ENCODE peak calls at places on chromosome 14, in eight cellular contexts. Y is endodermal cell, M is Peyer's patch, H is K562, V is A549, U is cardiac muscle cell, K is stomach, G is GM23338. Q is an unnamed sample.

GRCh38 chr14:61326847-61327246 is 5.5 kb downstream of the PRKCH start:
- DNase-seq in Y (peak; percentile 68), M (no peak), H (no peak), V (no peak), U (peak; percentile 73), K (peak; percentile 46), G (peak; percentile 53), Q (no peak)

GRCh38 chr14:24941719-24942118 is 108.2 kb downstream of the STXBP6 start:
- DNase-seq in Y (no peak), M (no peak), H (no peak), V (no peak), U (no peak), K (peak; percentile 66), G (peak; percentile 33), Q (no peak)

GRCh38 chr14:28629328-28630004 is 137.1 kb upstream of the FOXG1 start:
- DNase-seq in Y (no peak), M (no peak), H (no peak), V (no peak), U (no peak), K (no peak), G (no peak), Q (no peak)

GRCh38 chr14:47227051-47227600 is 448.3 kb downstream of the MDGA2 start:
- DNase-seq in Y (no peak), M (no peak), H (no peak), V (no peak), U (peak; percentile 3), K (no peak), G (no peak), Q (no peak)

GRCh38 chr14:54933006-54933405 is 30.4 kb upstream of the GCH1 start:
- DNase-seq in Y (no peak), M (no peak), H (no peak), V (no peak), U (no peak), K (no peak), G (no peak), Q (no peak)

GRCh38 chr14:55968741-55969140 is 149.5 kb upstream of the PELI2 start:
- DNase-seq in Y (no peak), M (no peak), H (no peak), V (no peak), U (peak; percentile 58), K (peak; percentile 31), G (no peak), Q (no peak)

GRCh38 chr14:105857816-105858675 is 331.7 kb downstream of the TMEM121 start:
- DNase-seq in Y (peak; percentile 21), M (peak; percentile 17), H (no peak), V (no peak), U (no peak), K (no peak), G (no peak), Q (no peak)

GRCh38 chr14:86221000-86221399 is 691.1 kb downstream of the FLRT2 start:
- DNase-seq in Y (peak; percentile 93), M (no peak), H (no peak), V (no peak), U (no peak), K (no peak), G (peak; percentile 80), Q (no peak)

GRCh38 chr14:89941830-89942377 is 12.6 kb downstream of the EFCAB11 start:
- DNase-seq in Y (no peak), M (no peak), H (no peak), V (no peak), U (no peak), K (no peak), G (no peak), Q (no peak)

GRCh38 chr14:96979611-96980074 is 182.5 kb downstream of the VRK1 start:
- DNase-seq in Y (no peak), M (no peak), H (no peak), V (no peak), U (no peak), K (no peak), G (no peak), Q (no peak)

DNA sequence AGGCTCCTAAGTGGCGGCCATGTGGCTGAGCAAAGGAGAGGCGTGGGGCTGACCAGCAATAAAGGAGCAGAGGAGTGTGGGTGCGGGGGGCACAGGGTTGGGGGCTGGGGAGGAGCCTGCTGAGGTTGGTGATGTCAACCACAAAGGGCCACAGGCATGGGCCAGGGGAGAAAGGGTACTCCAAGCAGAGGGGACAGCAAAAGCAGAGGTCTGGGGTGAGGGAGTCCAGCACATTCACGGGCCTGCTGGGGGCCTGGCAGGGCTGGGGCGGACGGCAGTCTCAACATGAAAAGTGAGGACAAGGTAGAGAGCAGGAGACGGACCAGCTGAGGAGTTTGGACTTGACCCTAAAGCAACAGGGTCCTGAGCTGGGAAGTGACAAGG is 81.7 kb downstream of the CHGA start:
- DNase-seq in Y (no peak), M (no peak), H (no peak), V (no peak), U (no peak), K (no peak), G (no peak), Q (no peak)
- H3K27ac ChIP-seq in Y (peak overlapping the region; percentile 54), M (no peak overlapping the region), H (no peak overlapping the region), V (no peak overlapping the region), U (no peak overlapping the region), K (no peak overlapping the region), G (no peak overlapping the region), Q (peak overlapping the region; percentile 74)

DNA sequence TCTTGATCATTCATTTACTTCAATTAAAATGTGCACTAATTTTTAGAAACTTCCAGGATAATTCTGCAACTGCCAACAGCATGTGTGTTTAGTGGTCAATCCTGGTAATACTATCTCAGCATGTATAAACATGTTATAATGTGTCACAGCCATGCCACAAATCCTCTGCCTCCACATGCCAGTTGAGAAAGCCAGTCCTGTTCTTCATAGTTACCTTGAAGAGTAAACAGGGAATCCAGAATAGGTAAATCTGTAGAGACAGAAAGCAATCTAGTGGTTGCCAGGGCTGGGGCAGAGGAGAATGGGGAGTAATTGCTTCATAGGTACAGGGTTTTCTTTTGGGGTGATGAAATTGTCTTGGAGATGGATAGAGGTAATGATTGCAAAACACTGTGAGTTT is 85.9 kb downstream of the ARMH4 start:
- DNase-seq in Y (no peak), M (no peak), H (no peak), V (no peak), U (no peak), K (no peak), G (no peak), Q (peak; percentile 29)
- TF ChIP-seq CTCF in Y (no peak), M (no peak), H (no peak), V (no peak), U (no peak), K (no peak), G (no peak), Q (no peak)

GRCh38 chr14:79051711-79052094 is 881.5 kb downstream of the NRXN3 start:
- DNase-seq in Y (no peak), M (no peak), H (no peak), V (no peak), U (no peak), K (no peak), G (no peak), Q (no peak)
- H3K27ac ChIP-seq in Y (no peak overlapping the region), M (no peak overlapping the region), H (no peak overlapping the region), V (no peak overlapping the region), U (no peak overlapping the region), K (no peak overlapping the region), G (no peak overlapping the region), Q (no peak overlapping the region)

GRCh38 chr14:68715032-68715924 is 77.6 kb downstream of the ZFP36L1 start:
- DNase-seq in Y (no peak), M (no peak), H (no peak), V (peak; percentile 31), U (peak; percentile 19), K (no peak), G (no peak), Q (no peak)
- TF ChIP-seq CTCF in Y (peak; percentile 35), M (no peak), H (peak; percentile 23), V (no peak), U (no peak), K (no peak), G (peak; percentile 34), Q (no peak)

DNA sequence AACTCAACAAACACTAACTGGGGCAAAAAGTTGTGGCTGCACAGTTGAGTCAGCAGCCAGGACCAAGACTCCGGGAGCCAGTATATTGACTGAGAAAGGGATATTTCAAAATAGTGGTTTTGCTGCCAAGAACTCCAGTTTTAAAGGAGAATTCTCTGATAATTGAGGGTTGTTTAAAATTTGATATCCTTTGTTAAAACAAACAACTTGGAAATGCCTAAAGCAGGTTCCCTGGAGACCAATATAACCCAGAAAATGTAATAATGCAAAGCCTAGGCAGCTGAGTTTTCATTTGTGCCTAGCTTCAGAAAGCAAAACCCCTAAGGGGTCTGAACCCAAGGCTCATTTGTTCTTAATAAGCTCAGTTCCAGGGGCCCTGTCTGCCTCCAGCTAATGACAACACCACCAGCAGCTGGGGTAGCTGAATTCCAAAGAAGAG is 311.7 kb upstream of the CCDC196 start:
- DNase-seq in Y (no peak), M (no peak), H (no peak), V (no peak), U (peak; percentile 55), K (no peak), G (no peak), Q (no peak)
- H3K27ac ChIP-seq in Y (peak overlapping the region; percentile 25), M (no peak overlapping the region), H (no peak overlapping the region), V (no peak overlapping the region), U (no peak overlapping the region), K (no peak overlapping the region), G (no peak overlapping the region), Q (no peak overlapping the region)

DNA sequence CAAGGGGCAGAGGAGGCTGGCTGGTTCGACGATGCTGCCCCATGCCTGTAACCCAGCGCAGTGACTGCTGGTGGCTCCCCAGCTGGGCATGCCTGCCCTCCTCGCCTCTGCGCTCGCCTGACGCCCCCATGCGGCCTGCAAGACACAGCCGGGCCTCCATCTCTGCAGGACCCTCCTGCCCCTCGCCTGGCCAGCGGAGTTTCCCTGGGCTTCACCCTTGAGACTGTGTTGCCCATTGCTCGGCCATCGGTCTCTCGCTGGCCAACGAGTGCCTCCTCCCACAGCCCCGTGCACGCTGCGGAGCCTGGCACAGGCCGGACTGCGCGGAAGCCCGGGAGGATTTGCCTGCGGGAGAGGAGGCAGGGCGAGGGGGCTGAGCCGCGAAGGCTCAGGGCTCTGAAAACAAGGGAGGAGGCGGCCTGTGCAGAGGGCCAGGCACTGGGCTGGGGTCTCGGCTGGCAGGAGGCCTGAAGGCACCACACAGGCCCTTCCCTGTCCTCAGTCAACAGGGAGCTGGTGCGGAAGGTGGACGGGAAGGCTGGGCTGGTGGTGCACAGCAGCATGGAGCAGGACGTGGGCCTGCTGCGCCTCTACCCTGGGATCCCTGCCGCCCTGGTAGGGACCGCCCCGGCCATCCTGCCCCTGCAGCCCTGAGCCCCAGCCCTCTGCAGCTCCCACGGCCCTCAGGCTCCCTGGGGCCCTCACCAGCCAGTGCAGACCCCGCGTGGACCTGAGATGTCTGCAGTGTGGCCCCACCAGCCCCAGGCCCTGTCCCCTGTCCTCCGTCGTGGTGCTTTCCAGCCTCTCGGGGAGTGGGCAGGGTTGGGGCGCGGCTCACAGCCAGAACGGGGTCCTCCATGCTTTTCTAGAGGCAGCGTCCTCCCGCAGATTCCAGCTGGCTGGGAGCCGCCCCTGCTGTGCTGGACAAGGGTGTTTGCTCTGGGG is 17.8 kb downstream of the ASPG start:
- DNase-seq in Y (peak; percentile 75), M (no peak), H (no peak), V (no peak), U (no peak), K (no peak), G (peak; percentile 52), Q (no peak)
- TF ChIP-seq CTCF in Y (peak; percentile 43), M (no peak), H (no peak), V (no peak), U (no peak), K (no peak), G (peak; percentile 53), Q (no peak)